ENCODE peak calls at places on chromosomes 5 and 9, in four cellular contexts. Y, O, X and T are unnamed samples.

GRCh38 chr5:114369680-114370417 is 8.0 kb downstream of the KCNN2 start:
- DNase-seq in O (no peak), Y (no peak), X (no peak), T (no peak)

GRCh38 chr9:115944166-115944948 is 209.2 kb upstream of the PAPPA start:
- DNase-seq in O (no peak), Y (no peak), X (no peak), T (no peak)

GRCh38 chr5:168946363-168946762 is 354.6 kb downstream of the SLIT3 start:
- DNase-seq in X (peak), O (no peak), Y (no peak), T (no peak)

GRCh38 chr9:114621561-114621960 is 10.5 kb downstream of the TMEM268 start:
- DNase-seq in Y (no peak), O (no peak), X (no peak), T (no peak)

GRCh38 chr5:113081881-113082546 is 105.4 kb downstream of the DCP2 start:
- DNase-seq in X (no peak), O (no peak), Y (no peak), T (no peak)

GRCh38 chr9:13143281-13143680 is 136.2 kb downstream of the MPDZ start:
- DNase-seq in X (no peak), O (no peak), Y (no peak), T (no peak)

GRCh38 chr9:5838884-5839571 is 6.1 kb upstream of the ERMP1 start:
- DNase-seq in Y (no peak), O (no peak), X (no peak), T (no peak)

GRCh38 chr9:72577212-72577753 is 55.9 kb downstream of the TMC1 start:
- DNase-seq in X (no peak), O (no peak), Y (no peak), T (no peak)

GRCh38 chr5:14178671-14179211 is 35.6 kb downstream of the TRIO start:
- DNase-seq in O (no peak), Y (no peak), X (no peak), T (no peak)

GRCh38 chr5:159163027-159163699 is 46.2 kb downstream of the RNF145 start:
- DNase-seq in O (no peak), X (no peak), Y (no peak), T (no peak)

GRCh38 chr9:2093920-2094597 is 78.9 kb downstream of the SMARCA2 start:
- DNase-seq in Y (no peak), X (no peak), O (no peak), T (no peak)

GRCh38 chr9:123335227-123335985 is 20.6 kb upstream of the CRB2 start:
- DNase-seq in O (no peak), Y (no peak), X (no peak), T (no peak)